ENCODE peak calls at places on chromosomes 3 and 15, in four cellular contexts. W, P, A and M are unnamed samples.

GRCh38 chr15:70795311-70795665 is 31.9 kb upstream of the UACA start:
- DNase-seq in W (no peak), P (peak), A (peak), M (peak)

GRCh38 chr15:57503911-57504598 is 87.6 kb upstream of the MYZAP start:
- DNase-seq in W (no peak), P (peak), A (peak), M (no peak)

GRCh38 chr3:29764603-29765254 is 483.9 kb downstream of the RBMS3 start:
- DNase-seq in W (no peak), P (peak), A (peak), M (peak)

GRCh38 chr3:101936419-101937331 is 87.4 kb downstream of the NFKBIZ start:
- DNase-seq in W (no peak), P (peak), A (peak), M (peak)

GRCh38 chr3:40152482-40153133 is 156.9 kb upstream of the EIF1B start:
- DNase-seq in W (no peak), P (no peak), A (no peak), M (no peak)

GRCh38 chr15:70172561-70172960 is 74.8 kb upstream of the TLE3 start:
- DNase-seq in W (no peak), P (no peak), A (no peak), M (no peak)

GRCh38 chr3:108159865-108160264 is 62.4 kb downstream of the IFT57 start:
- DNase-seq in W (no peak), P (peak), A (peak), M (peak)

GRCh38 chr3:169120928-169121327 is 542.6 kb downstream of the MECOM start:
- DNase-seq in W (no peak), P (no peak), A (no peak), M (no peak)

GRCh38 chr3:158961497-158961896 is 159.6 kb downstream of the MFSD1 start:
- DNase-seq in W (peak), P (no peak), A (no peak), M (no peak)

GRCh38 chr3:47961815-47962606 is 54.2 kb downstream of the MAP4 start:
- DNase-seq in W (no peak), P (peak), A (peak), M (peak)

GRCh38 chr15:88301311-88301710 is 44.8 kb upstream of the NTRK3 start:
- DNase-seq in W (no peak), P (no peak), A (no peak), M (no peak)

GRCh38 chr3:176799675-176800074 is 397.6 kb downstream of the TBL1XR1 start:
- DNase-seq in W (peak), P (no peak), A (no peak), M (peak)

GRCh38 chr3:138944842-138945645 is 1.9 kb downstream of the FOXL2 start:
- DNase-seq in W (peak), P (no peak), A (peak), M (no peak)

GRCh38 chr3:61650276-61650675 is 88.9 kb downstream of the PTPRG start:
- DNase-seq in W (no peak), P (peak), A (peak), M (no peak)

GRCh38 chr15:43808960-43809678 is 8.7 kb downstream of the HYPK start:
- DNase-seq in W (no peak), P (no peak), A (no peak), M (no peak)

GRCh38 chr3:69451594-69451993 is 65.7 kb upstream of the FRMD4B start:
- DNase-seq in W (no peak), P (no peak), A (no peak), M (no peak)

GRCh38 chr15:84725001-84725491 is 9.1 kb upstream of the SEC11A start:
- DNase-seq in W (no peak), P (no peak), A (peak), M (no peak)

GRCh38 chr3:180036678-180037455 is at the start of gene PEX5L:
- DNase-seq in W (peak), P (peak), A (peak), M (no peak)

GRCh38 chr15:44667039-44667360 is 3.5 kb upstream of the SPG11 start:
- DNase-seq in W (no peak), P (no peak), A (no peak), M (no peak)

GRCh38 chr15:93035953-93036810 is 52.8 kb downstream of the RGMA start:
- DNase-seq in W (peak), P (no peak), A (peak), M (no peak)

GRCh38 chr15:92098869-92099268 is 245.4 kb downstream of the SLCO3A1 start:
- DNase-seq in W (peak), P (no peak), A (no peak), M (no peak)

GRCh38 chr3:167978071-167978470 is 117.7 kb downstream of the GOLIM4 start:
- DNase-seq in W (no peak), P (peak), A (peak), M (peak)

GRCh38 chr3:34872406-34872805 is 766.9 kb upstream of the ARPP21 start:
- DNase-seq in W (no peak), P (no peak), A (no peak), M (no peak)

GRCh38 chr3:7194081-7194835 is 333.3 kb downstream of the GRM7 start:
- DNase-seq in W (no peak), P (no peak), A (peak), M (no peak)

GRCh38 chr3:129015388-129016105 is 14.4 kb downstream of the EFCC1 start:
- DNase-seq in W (no peak), P (no peak), A (no peak), M (no peak)

GRCh38 chr15:30962079-30962478 is 29.3 kb downstream of the MTMR10 start:
- DNase-seq in W (no peak), P (no peak), A (no peak), M (no peak)

GRCh38 chr3:132605374-132605792 is 8.3 kb downstream of the ACKR4 start:
- DNase-seq in W (no peak), P (no peak), A (no peak), M (no peak)

GRCh38 chr15:90142216-90143175 is 40.2 kb upstream of the IDH2 start:
- DNase-seq in W (no peak), P (no peak), A (no peak), M (no peak)

GRCh38 chr3:104132566-104132997 is 1234.1 kb upstream of the ALCAM start:
- DNase-seq in W (no peak), P (peak), A (no peak), M (no peak)

GRCh38 chr15:64701482-64701881 is 73.9 kb downstream of the RBPMS2 start:
- DNase-seq in W (peak), P (no peak), A (no peak), M (no peak)

GRCh38 chr3:133703915-133704314 is 42.2 kb upstream of the TOPBP1 start:
- DNase-seq in W (no peak), P (no peak), A (no peak), M (no peak)

GRCh38 chr15:77528968-77529319 is 103.8 kb downstream of the LINGO1 start:
- DNase-seq in W (no peak), P (no peak), A (no peak), M (no peak)

GRCh38 chr15:69265347-69265955 is 33.3 kb upstream of the PAQR5 start:
- DNase-seq in W (peak), P (peak), A (peak), M (no peak)

GRCh38 chr3:143002083-143002712 is 828 bp downstream of the U2SURP start:
- DNase-seq in W (no peak), P (peak), A (peak), M (no peak)

GRCh38 chr3:196322-197153 is at the start of gene CHL1:
- DNase-seq in W (peak), P (no peak), A (no peak), M (no peak)

GRCh38 chr3:63824309-63824708 is 5.2 kb downstream of the C3orf49 start:
- DNase-seq in W (no peak), P (peak), A (peak), M (no peak)

GRCh38 chr3:125023833-125024560 is 31.8 kb downstream of the HEG1 start:
- DNase-seq in W (no peak), P (no peak), A (no peak), M (no peak)

GRCh38 chr3:12877040-12877439 is 35.7 kb upstream of the RPL32 start:
- DNase-seq in W (no peak), P (no peak), A (no peak), M (no peak)

GRCh38 chr3:117746091-117746490 is 1036.5 kb downstream of the TUSC7 start:
- DNase-seq in W (no peak), P (no peak), A (no peak), M (no peak)

GRCh38 chr3:117743962-117744361 is 1034.4 kb downstream of the TUSC7 start:
- DNase-seq in W (no peak), P (no peak), A (no peak), M (no peak)

GRCh38 chr3:117745516-117745915 is 1035.9 kb downstream of the TUSC7 start:
- DNase-seq in W (no peak), P (no peak), A (no peak), M (no peak)

GRCh38 chr3:117748131-117748530 is 1038.6 kb downstream of the TUSC7 start:
- DNase-seq in W (no peak), P (no peak), A (no peak), M (no peak)

GRCh38 chr3:117744935-117745334 is 1035.4 kb downstream of the TUSC7 start:
- DNase-seq in W (no peak), P (no peak), A (no peak), M (no peak)
- H3K4me3 ChIP-seq in W (no peak), P (no peak), A (no peak), M (no peak)

DNA sequence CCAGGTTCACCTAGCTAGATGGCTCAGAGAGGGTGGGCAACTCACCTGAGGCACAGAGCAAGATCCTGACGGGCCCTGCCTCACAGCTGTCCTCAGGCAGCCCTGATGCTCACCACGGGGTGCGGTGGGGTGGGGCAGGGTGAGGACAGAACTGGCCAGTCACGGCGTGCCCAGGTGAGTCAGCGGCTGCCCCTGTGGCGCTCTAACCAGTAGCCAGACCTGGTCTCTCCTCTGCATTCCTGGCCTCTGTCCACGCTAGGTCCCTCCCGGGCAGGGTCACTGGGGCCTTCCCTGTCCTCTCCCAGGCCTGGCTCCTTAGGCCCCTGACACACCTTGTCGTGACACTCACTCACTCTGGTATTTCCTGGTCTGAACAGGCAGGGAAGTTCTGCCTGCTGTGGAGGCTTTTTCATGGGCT is 904 bp downstream of the ALS2CL start:
- DNase-seq in W (peak), P (no peak), A (no peak), M (peak)
- H3K4me3 ChIP-seq in W (peak), P (no peak), A (no peak), M (peak)

GRCh38 chr3:194070634-194071409 is 65.1 kb upstream of the HES1 start:
- DNase-seq in W (peak), P (peak), A (peak), M (peak)
- H3K4me3 ChIP-seq in W (peak), P (peak), A (peak), M (peak)

DNA sequence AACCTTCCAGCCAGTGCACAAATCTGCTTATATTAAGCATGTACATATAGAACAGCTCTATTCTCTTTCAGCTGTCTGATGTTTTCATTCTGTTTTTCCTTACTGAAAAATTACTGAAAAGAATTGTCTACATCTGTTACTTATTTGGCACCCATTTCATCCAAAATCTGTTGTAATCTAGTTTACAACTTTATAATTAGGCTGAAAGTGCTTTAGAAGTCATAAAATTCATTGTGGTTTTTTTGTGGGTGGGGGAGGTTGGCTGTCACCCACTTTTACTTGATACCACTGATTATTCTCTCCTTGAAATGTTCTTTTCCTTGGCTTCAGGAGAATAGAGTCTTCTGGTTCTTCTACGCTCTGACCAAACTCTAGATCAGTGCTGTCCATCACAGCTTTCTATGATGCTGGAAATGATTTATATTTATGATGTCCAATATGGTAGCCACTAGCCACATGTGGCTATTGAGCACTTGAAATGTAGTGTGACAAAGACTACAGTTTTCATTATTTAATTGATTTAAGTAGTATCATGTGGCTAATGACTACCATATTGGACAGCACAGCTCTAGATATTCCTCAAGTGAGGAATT is 2.7 kb downstream of the LNP1 start:
- DNase-seq in W (no peak), P (no peak), A (peak), M (no peak)
- H3K4me3 ChIP-seq in W (peak), P (no peak), A (peak), M (peak)

GRCh38 chr15:101168898-101169297 is 83.0 kb downstream of the CHSY1 start:
- DNase-seq in W (no peak), P (no peak), A (no peak), M (no peak)
- H3K4me3 ChIP-seq in W (no peak), P (no peak), A (no peak), M (no peak)

GRCh38 chr3:174955513-174956001 is 96.4 kb downstream of the NAALADL2 start:
- DNase-seq in W (no peak), P (peak), A (peak), M (peak)
- H3K4me3 ChIP-seq in W (no peak), P (no peak), A (no peak), M (no peak)